ENCODE peak calls at places on chromosomes 12 and 14, in ten cellular contexts. One of them, this sample, is unnamed.

GRCh38 chr12:9039397-9039977 is 50.1 kb downstream of the KLRG1 start:
- DNase-seq in A172: peak; percentile 40
- DNase-seq in endothelial cell: no peak
- DNase-seq in activated CD4-positive, alpha-beta T cell treated with anti-CD3 and anti-CD28 coated beads for 24 hours: no peak
- DNase-seq in ELR: peak; percentile 64
- DNase-seq in AG10803: peak; percentile 47
- DNase-seq in AG09319: peak; percentile 7
- DNase-seq in GM12865: peak; percentile 55
- DNase-seq in EH: peak; percentile 54
- DNase-seq in H9: no peak
- DNase-seq in this sample: no peak

GRCh38 chr14:24057271-24057670 is 5.5 kb downstream of the CARMIL3 start:
- DNase-seq in activated CD4-positive, alpha-beta T cell treated with anti-CD3 and anti-CD28 coated beads for 24 hours: no peak
- DNase-seq in H9: no peak
- DNase-seq in AG09319: no peak
- DNase-seq in ELR: no peak
- DNase-seq in endothelial cell: no peak
- DNase-seq in AG10803: no peak
- DNase-seq in EH: no peak
- DNase-seq in A172: no peak
- DNase-seq in GM12865: no peak
- DNase-seq in this sample: no peak

GRCh38 chr14:104460920-104461651 is 118.5 kb upstream of the C14orf180 start:
- DNase-seq in EH: no peak
- DNase-seq in A172: no peak
- DNase-seq in H9: peak; percentile 73
- DNase-seq in ELR: no peak
- DNase-seq in activated CD4-positive, alpha-beta T cell treated with anti-CD3 and anti-CD28 coated beads for 24 hours: no peak
- DNase-seq in endothelial cell: no peak
- DNase-seq in AG10803: no peak
- DNase-seq in AG09319: no peak
- DNase-seq in GM12865: no peak
- DNase-seq in this sample: no peak

GRCh38 chr14:58942516-58942915 is 246.0 kb upstream of the DAAM1 start:
- DNase-seq in AG09319: no peak
- DNase-seq in H9: no peak
- DNase-seq in AG10803: peak; percentile 80
- DNase-seq in endothelial cell: no peak
- DNase-seq in A172: no peak
- DNase-seq in activated CD4-positive, alpha-beta T cell treated with anti-CD3 and anti-CD28 coated beads for 24 hours: no peak
- DNase-seq in GM12865: no peak
- DNase-seq in ELR: peak; percentile 3
- DNase-seq in EH: peak; percentile 81
- DNase-seq in this sample: no peak

GRCh38 chr12:131923260-131923659 is 5.8 kb upstream of the PUS1 start:
- DNase-seq in AG10803: no peak
- DNase-seq in endothelial cell: no peak
- DNase-seq in GM12865: peak; percentile 90
- DNase-seq in A172: no peak
- DNase-seq in EH: no peak
- DNase-seq in H9: no peak
- DNase-seq in ELR: no peak
- DNase-seq in AG09319: no peak
- DNase-seq in activated CD4-positive, alpha-beta T cell treated with anti-CD3 and anti-CD28 coated beads for 24 hours: no peak
- DNase-seq in this sample: peak; percentile 71

GRCh38 chr14:101248840-101249675 is 312.2 kb upstream of the DIO3 start:
- DNase-seq in activated CD4-positive, alpha-beta T cell treated with anti-CD3 and anti-CD28 coated beads for 24 hours: no peak
- DNase-seq in GM12865: no peak
- DNase-seq in H9: no peak
- DNase-seq in EH: no peak
- DNase-seq in endothelial cell: no peak
- DNase-seq in A172: no peak
- DNase-seq in AG10803: no peak
- DNase-seq in ELR: no peak
- DNase-seq in AG09319: no peak
- DNase-seq in this sample: peak; percentile 18

GRCh38 chr12:97386133-97386581 is 76.4 kb upstream of the RMST start:
- DNase-seq in endothelial cell: no peak
- DNase-seq in H9: no peak
- DNase-seq in GM12865: no peak
- DNase-seq in AG09319: no peak
- DNase-seq in A172: peak; percentile 34
- DNase-seq in ELR: no peak
- DNase-seq in activated CD4-positive, alpha-beta T cell treated with anti-CD3 and anti-CD28 coated beads for 24 hours: no peak
- DNase-seq in AG10803: no peak
- DNase-seq in EH: no peak
- DNase-seq in this sample: no peak

GRCh38 chr12:13193403-13194100 is 3.0 kb upstream of the EMP1 start:
- DNase-seq in H9: no peak
- DNase-seq in activated CD4-positive, alpha-beta T cell treated with anti-CD3 and anti-CD28 coated beads for 24 hours: no peak
- DNase-seq in endothelial cell: no peak
- DNase-seq in A172: no peak
- DNase-seq in ELR: no peak
- DNase-seq in EH: no peak
- DNase-seq in GM12865: no peak
- DNase-seq in AG09319: no peak
- DNase-seq in AG10803: no peak
- DNase-seq in this sample: no peak

GRCh38 chr14:23528555-23528954 is 23.0 kb downstream of the ZFHX2 start:
- DNase-seq in H9: peak; percentile 49
- DNase-seq in A172: no peak
- DNase-seq in ELR: no peak
- DNase-seq in AG09319: no peak
- DNase-seq in endothelial cell: no peak
- DNase-seq in AG10803: no peak
- DNase-seq in EH: no peak
- DNase-seq in activated CD4-positive, alpha-beta T cell treated with anti-CD3 and anti-CD28 coated beads for 24 hours: no peak
- DNase-seq in GM12865: no peak
- DNase-seq in this sample: no peak

GRCh38 chr12:55036326-55036725 is 16.6 kb downstream of the NEUROD4 start:
- DNase-seq in AG09319: no peak
- DNase-seq in endothelial cell: no peak
- DNase-seq in GM12865: no peak
- DNase-seq in activated CD4-positive, alpha-beta T cell treated with anti-CD3 and anti-CD28 coated beads for 24 hours: no peak
- DNase-seq in H9: no peak
- DNase-seq in AG10803: no peak
- DNase-seq in A172: no peak
- DNase-seq in EH: no peak
- DNase-seq in ELR: no peak
- DNase-seq in this sample: no peak

GRCh38 chr14:52399886-52400599 is 85.9 kb downstream of the PTGER2 start:
- DNase-seq in GM12865: no peak
- DNase-seq in ELR: peak; percentile 4
- DNase-seq in EH: peak; percentile 63
- DNase-seq in H9: no peak
- DNase-seq in AG09319: no peak
- DNase-seq in endothelial cell: no peak
- DNase-seq in A172: no peak
- DNase-seq in AG10803: peak; percentile 68
- DNase-seq in activated CD4-positive, alpha-beta T cell treated with anti-CD3 and anti-CD28 coated beads for 24 hours: no peak
- DNase-seq in this sample: no peak

GRCh38 chr12:1922075-1922709 is 3.7 kb upstream of the CACNA2D4 start:
- DNase-seq in AG09319: no peak
- DNase-seq in EH: no peak
- DNase-seq in endothelial cell: no peak
- DNase-seq in A172: no peak
- DNase-seq in AG10803: no peak
- DNase-seq in activated CD4-positive, alpha-beta T cell treated with anti-CD3 and anti-CD28 coated beads for 24 hours: no peak
- DNase-seq in ELR: no peak
- DNase-seq in H9: peak; percentile 64
- DNase-seq in GM12865: no peak
- DNase-seq in this sample: no peak

GRCh38 chr12:107027304-107028053 is 40.5 kb upstream of the MTERF2 start:
- DNase-seq in A172: peak; percentile 64
- DNase-seq in AG10803: peak; percentile 94
- DNase-seq in ELR: peak; percentile 92
- DNase-seq in endothelial cell: no peak
- DNase-seq in AG09319: peak; percentile 73
- DNase-seq in GM12865: peak; percentile 72
- DNase-seq in H9: no peak
- DNase-seq in EH: peak; percentile 93
- DNase-seq in activated CD4-positive, alpha-beta T cell treated with anti-CD3 and anti-CD28 coated beads for 24 hours: no peak
- DNase-seq in this sample: no peak

GRCh38 chr14:102503576-102504224 is 5.9 kb downstream of the ANKRD9 start:
- DNase-seq in AG10803: no peak
- DNase-seq in GM12865: no peak
- DNase-seq in ELR: peak; percentile 41
- DNase-seq in EH: no peak
- DNase-seq in endothelial cell: no peak
- DNase-seq in H9: peak; percentile 20
- DNase-seq in AG09319: no peak
- DNase-seq in A172: no peak
- DNase-seq in activated CD4-positive, alpha-beta T cell treated with anti-CD3 and anti-CD28 coated beads for 24 hours: no peak
- DNase-seq in this sample: no peak

GRCh38 chr14:61514006-61514830 is 181.1 kb upstream of the HIF1A start:
- DNase-seq in activated CD4-positive, alpha-beta T cell treated with anti-CD3 and anti-CD28 coated beads for 24 hours: no peak
- DNase-seq in GM12865: no peak
- DNase-seq in AG10803: peak; percentile 51
- DNase-seq in EH: peak; percentile 59
- DNase-seq in A172: no peak
- DNase-seq in H9: no peak
- DNase-seq in ELR: no peak
- DNase-seq in AG09319: no peak
- DNase-seq in endothelial cell: no peak
- DNase-seq in this sample: no peak

GRCh38 chr14:63896278-63896720 is 43.5 kb downstream of the SYNE2 start:
- DNase-seq in AG09319: peak; percentile 90
- DNase-seq in GM12865: no peak
- DNase-seq in AG10803: peak; percentile 84
- DNase-seq in endothelial cell: no peak
- DNase-seq in EH: peak; percentile 79
- DNase-seq in ELR: peak; percentile 25
- DNase-seq in A172: peak; percentile 37
- DNase-seq in H9: no peak
- DNase-seq in activated CD4-positive, alpha-beta T cell treated with anti-CD3 and anti-CD28 coated beads for 24 hours: no peak
- DNase-seq in this sample: no peak

GRCh38 chr14:52917732-52918131 is 33.1 kb downstream of the FERMT2 start:
- DNase-seq in activated CD4-positive, alpha-beta T cell treated with anti-CD3 and anti-CD28 coated beads for 24 hours: no peak
- DNase-seq in ELR: no peak
- DNase-seq in AG10803: peak; percentile 72
- DNase-seq in endothelial cell: no peak
- DNase-seq in AG09319: no peak
- DNase-seq in GM12865: no peak
- DNase-seq in EH: peak; percentile 52
- DNase-seq in A172: no peak
- DNase-seq in H9: no peak
- DNase-seq in this sample: no peak

GRCh38 chr12:113903381-113903863 is 62.7 kb downstream of the RBM19 start:
- DNase-seq in A172: peak; percentile 71
- DNase-seq in AG09319: no peak
- DNase-seq in H9: no peak
- DNase-seq in AG10803: peak; percentile 51
- DNase-seq in ELR: peak; percentile 81
- DNase-seq in endothelial cell: no peak
- DNase-seq in GM12865: peak; percentile 22
- DNase-seq in activated CD4-positive, alpha-beta T cell treated with anti-CD3 and anti-CD28 coated beads for 24 hours: no peak
- DNase-seq in EH: peak; percentile 88
- DNase-seq in this sample: no peak

GRCh38 chr12:96773031-96773430 is 134.0 kb upstream of the NEDD1 start:
- DNase-seq in EH: peak; percentile 9
- DNase-seq in AG09319: no peak
- DNase-seq in endothelial cell: no peak
- DNase-seq in AG10803: no peak
- DNase-seq in ELR: no peak
- DNase-seq in GM12865: no peak
- DNase-seq in A172: no peak
- DNase-seq in activated CD4-positive, alpha-beta T cell treated with anti-CD3 and anti-CD28 coated beads for 24 hours: no peak
- DNase-seq in H9: no peak
- DNase-seq in this sample: no peak

GRCh38 chr14:66174453-66174891 is 311.7 kb upstream of the CCDC196 start:
- DNase-seq in EH: no peak
- DNase-seq in ELR: no peak
- DNase-seq in AG09319: no peak
- DNase-seq in A172: no peak
- DNase-seq in AG10803: no peak
- DNase-seq in H9: no peak
- DNase-seq in endothelial cell: no peak
- DNase-seq in activated CD4-positive, alpha-beta T cell treated with anti-CD3 and anti-CD28 coated beads for 24 hours: no peak
- DNase-seq in GM12865: no peak
- DNase-seq in this sample: no peak

GRCh38 chr12:112836736-112837628 is 45.4 kb downstream of the RPH3A start:
- DNase-seq in AG09319: no peak
- DNase-seq in activated CD4-positive, alpha-beta T cell treated with anti-CD3 and anti-CD28 coated beads for 24 hours: no peak
- DNase-seq in AG10803: no peak
- DNase-seq in GM12865: no peak
- DNase-seq in EH: no peak
- DNase-seq in ELR: peak; percentile 27
- DNase-seq in A172: no peak
- DNase-seq in endothelial cell: no peak
- DNase-seq in H9: no peak
- DNase-seq in this sample: no peak

GRCh38 chr12:93778306-93778705 is 101.1 kb downstream of the CRADD start:
- DNase-seq in GM12865: no peak
- DNase-seq in AG10803: peak; percentile 93
- DNase-seq in H9: no peak
- DNase-seq in ELR: peak; percentile 88
- DNase-seq in EH: peak; percentile 98
- DNase-seq in activated CD4-positive, alpha-beta T cell treated with anti-CD3 and anti-CD28 coated beads for 24 hours: no peak
- DNase-seq in A172: peak; percentile 71
- DNase-seq in AG09319: peak; percentile 94
- DNase-seq in endothelial cell: no peak
- DNase-seq in this sample: no peak